ENCODE peak calls at places on chromosomes 5 and 9, in four cellular contexts. K is IMR-90, S is H9, U is H1. Z is an unnamed sample.

GRCh38 chr5:122341087-122341486 is 29.1 kb downstream of the SNCAIP start:
- DNase-seq in K (peak; percentile 45), S (no peak), U (no peak), Z (no peak)

GRCh38 chr5:115319007-115319406 is 22.6 kb upstream of the CCDC112 start:
- DNase-seq in K (no peak), S (no peak), U (no peak), Z (no peak)

GRCh38 chr5:1268666-1269065 is 26.2 kb downstream of the TERT start:
- DNase-seq in K (no peak), S (no peak), U (no peak), Z (no peak)

GRCh38 chr9:79196606-79197005 is 375.2 kb upstream of the TLE4 start:
- DNase-seq in K (peak; percentile 69), S (no peak), U (no peak), Z (no peak)

GRCh38 chr5:67815455-67816391 is 399.8 kb upstream of the PIK3R1 start:
- DNase-seq in K (no peak), S (no peak), U (no peak), Z (no peak)

GRCh38 chr9:136698681-136699246 is 11.5 kb upstream of the AGPAT2 start:
- DNase-seq in K (no peak), S (no peak), U (no peak), Z (no peak)

GRCh38 chr5:8905021-8905420 is 640.9 kb downstream of the SEMA5A start:
- DNase-seq in K (peak; percentile 45), S (no peak), U (no peak), Z (no peak)

GRCh38 chr5:170429014-170429413 is 39.8 kb upstream of the KCNMB1 start:
- DNase-seq in K (no peak), S (peak; percentile 52), U (no peak), Z (peak; percentile 66)

GRCh38 chr9:26462213-26462612 is 430.4 kb downstream of the CAAP1 start:
- DNase-seq in K (no peak), S (no peak), U (no peak), Z (peak; percentile 60)

GRCh38 chr5:37184748-37185364 is 64.3 kb downstream of the CPLANE1 start:
- DNase-seq in K (no peak), S (no peak), U (no peak), Z (no peak)

GRCh38 chr5:111984044-111984443 is 227.1 kb upstream of the NREP start:
- DNase-seq in K (peak; percentile 92), S (no peak), U (no peak), Z (no peak)

GRCh38 chr5:178241259-178241658 is 8.7 kb upstream of the PHYKPL start:
- DNase-seq in K (no peak), S (no peak), U (no peak), Z (no peak)

GRCh38 chr5:87746891-87747366 is 334.2 kb upstream of the CCNH start:
- DNase-seq in K (no peak), S (no peak), U (no peak), Z (no peak)

GRCh38 chr5:79173626-79174025 is 62.0 kb downstream of the BHMT start:
- DNase-seq in K (no peak), S (no peak), U (no peak), Z (no peak)

GRCh38 chr9:71740199-71740598 is 28.1 kb downstream of the CEMIP2 start:
- DNase-seq in K (no peak), S (no peak), U (no peak), Z (no peak)

GRCh38 chr9:137299938-137300337 is 2.1 kb downstream of the NRARP start:
- DNase-seq in K (no peak), S (peak; percentile 39), U (no peak), Z (no peak)

GRCh38 chr5:1400211-1400855 is 44.9 kb downstream of the SLC6A3 start:
- DNase-seq in K (no peak), S (no peak), U (no peak), Z (no peak)

GRCh38 chr9:38164659-38165221 is 95.7 kb upstream of the SHB start:
- DNase-seq in K (no peak), S (no peak), U (no peak), Z (no peak)

GRCh38 chr9:133355881-133356357 is 368 bp downstream of the SURF1 start:
- DNase-seq in K (no peak), S (no peak), U (no peak), Z (peak; percentile 57)

GRCh38 chr9:137837345-137838278 is 40.0 kb upstream of the CACNA1B start:
- DNase-seq in K (no peak), S (no peak), U (no peak), Z (no peak)

GRCh38 chr5:122392844-122393243 is 80.8 kb downstream of the SNCAIP start:
- DNase-seq in K (peak; percentile 75), S (no peak), U (no peak), Z (no peak)

GRCh38 chr9:77417570-77417969 is 230.6 kb downstream of the GNA14 start:
- DNase-seq in K (peak; percentile 79), S (no peak), U (no peak), Z (peak; percentile 51)

GRCh38 chr5:96763012-96763411 is 44.7 kb downstream of the ERAP1 start:
- DNase-seq in K (no peak), S (no peak), U (no peak), Z (no peak)

GRCh38 chr5:143922718-143923117 is 110.8 kb downstream of the HMHB1 start:
- DNase-seq in K (peak; percentile 65), S (no peak), U (no peak), Z (peak; percentile 64)

GRCh38 chr5:76807296-76807695 is 11.5 kb upstream of the F2RL1 start:
- DNase-seq in K (peak; percentile 89), S (peak; percentile 40), U (no peak), Z (peak; percentile 89)

GRCh38 chr9:116145036-116145435 is 8.6 kb upstream of the PAPPA start:
- DNase-seq in K (no peak), S (no peak), U (no peak), Z (no peak)

GRCh38 chr5:40399349-40399748 is 280.4 kb upstream of the PTGER4 start:
- DNase-seq in K (peak; percentile 71), S (no peak), U (no peak), Z (no peak)

GRCh38 chr5:98709681-98710080 is 63.8 kb upstream of the RGMB start:
- DNase-seq in K (no peak), S (no peak), U (no peak), Z (no peak)

GRCh38 chr5:107418902-107419301 is 251.8 kb downstream of the EFNA5 start:
- DNase-seq in K (no peak), S (no peak), U (no peak), Z (no peak)

GRCh38 chr5:6758201-6758600 is 45.0 kb downstream of the TENT4A start:
- DNase-seq in K (no peak), S (no peak), U (no peak), Z (no peak)

GRCh38 chr9:82022121-82022520 is 33.5 kb downstream of the SPATA31D1 start:
- DNase-seq in K (no peak), S (no peak), U (no peak), Z (no peak)

GRCh38 chr5:78016831-78017529 is 240.8 kb upstream of the TBCA start:
- DNase-seq in K (no peak), S (no peak), U (no peak), Z (peak; percentile 69)

GRCh38 chr9:34607331-34607730 is 4.6 kb downstream of the RPP25L start:
- DNase-seq in K (no peak), S (no peak), U (no peak), Z (no peak)

GRCh38 chr5:143168171-143168681 is 235.3 kb downstream of the NR3C1 start:
- DNase-seq in K (no peak), S (no peak), U (no peak), Z (no peak)

GRCh38 chr5:139180850-139181785 is 17.1 kb downstream of the SIL1 start:
- DNase-seq in K (no peak), S (no peak), U (no peak), Z (no peak)

GRCh38 chr5:125499969-125500368 is 753.5 kb upstream of the ZNF608 start:
- DNase-seq in K (no peak), S (no peak), U (no peak), Z (no peak)

GRCh38 chr5:116075117-116075910 is 9.5 kb upstream of the COMMD10 start:
- DNase-seq in K (no peak), S (no peak), U (no peak), Z (no peak)

GRCh38 chr5:92559743-92560142 is 1021.3 kb downstream of the NR2F1-AS1 start:
- DNase-seq in K (peak; percentile 36), S (no peak), U (no peak), Z (peak; percentile 39)
- H2BK5ac ChIP-seq in K (peak overlapping the region; percentile 99), S (no peak overlapping the region), U (no peak overlapping the region), Z (no peak overlapping the region)

GRCh38 chr5:131684051-131684450 is 49.0 kb upstream of the RAPGEF6 start:
- DNase-seq in K (peak; percentile 7), S (no peak), U (no peak), Z (no peak)
- H3K56ac ChIP-seq in K (no peak overlapping the region), S (no peak overlapping the region), U (no peak overlapping the region), Z (no peak overlapping the region)

DNA sequence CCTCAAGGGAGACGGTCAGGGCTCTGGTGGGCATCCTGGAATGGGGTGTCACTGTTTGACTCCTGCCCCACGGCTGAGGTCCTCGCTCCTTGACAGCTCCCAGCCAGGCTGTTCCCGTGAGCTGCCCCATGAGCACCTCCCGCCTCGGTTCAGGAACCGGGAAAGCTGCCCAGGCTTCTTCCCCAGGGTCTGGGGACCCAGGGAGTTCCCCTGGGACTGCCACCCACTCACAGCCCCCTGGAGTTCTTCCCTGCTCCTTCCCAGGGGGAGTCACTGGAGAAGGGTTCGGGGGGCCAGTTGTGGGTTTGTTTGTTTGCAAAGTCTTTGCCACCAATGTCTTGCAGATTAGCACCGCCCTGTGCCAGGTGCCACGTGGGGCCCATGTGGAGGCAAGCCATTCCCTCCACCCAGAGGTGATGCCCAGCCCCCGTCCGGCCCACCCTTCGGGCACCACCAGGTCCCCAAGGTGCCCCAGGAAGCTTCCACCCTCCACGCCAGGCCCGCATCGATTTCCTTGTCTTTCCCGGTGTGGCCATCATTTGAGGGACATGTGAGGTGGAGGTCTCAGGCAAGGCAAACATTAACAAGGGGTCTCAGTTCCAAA is 1.3 kb downstream of the PLPP7 start:
- DNase-seq in K (no peak), S (no peak), U (no peak), Z (no peak)
- H2BK5ac ChIP-seq in K (no peak overlapping the region), S (no peak overlapping the region), U (no peak overlapping the region), Z (no peak overlapping the region)

DNA sequence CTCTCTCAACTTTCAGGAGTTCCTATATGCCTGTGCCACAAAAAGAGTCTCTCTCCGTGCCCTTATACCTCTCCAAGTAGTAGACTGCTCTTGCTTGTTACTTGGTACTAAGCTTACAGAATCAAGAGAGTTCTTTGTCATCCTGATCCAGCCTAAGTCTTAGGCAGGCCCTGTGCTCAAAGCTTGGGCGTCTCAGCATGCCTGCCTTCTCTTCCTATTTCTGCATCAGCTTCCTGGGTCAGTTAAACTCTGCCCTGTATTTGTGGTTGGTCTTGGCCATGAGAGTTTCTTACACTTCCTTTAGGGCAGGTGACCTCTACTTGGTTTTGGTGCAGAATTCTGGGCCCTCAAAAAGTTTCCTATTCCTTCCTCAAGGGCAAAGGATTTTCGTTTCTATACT is 33.0 kb upstream of the UGCG start:
- DNase-seq in K (no peak), S (no peak), U (no peak), Z (no peak)
- H3K56ac ChIP-seq in K (no peak overlapping the region), S (no peak overlapping the region), U (no peak overlapping the region), Z (no peak overlapping the region)

Z was measured in mesendoderm.